ENCODE peak calls at places on chromosomes 5 and 9, in four cellular contexts. T is kidney tubule cell, I is stomach, Z is erythroblast. W is an unnamed sample.

GRCh38 chr9:136543280-136543679 is 2.6 kb downstream of the NOTCH1 start:
- DNase-seq in Z (no peak), I (no peak), T (no peak), W (no peak)

GRCh38 chr5:142527664-142528295 is 158.1 kb downstream of the FGF1 start:
- DNase-seq in Z (no peak), I (no peak), T (no peak), W (no peak)

GRCh38 chr9:124868511-124869465 is 6.9 kb downstream of the ARPC5L start:
- DNase-seq in T (peak), Z (peak), I (peak), W (peak)

GRCh38 chr9:80878556-80878955 is 810.8 kb downstream of the TLE1 start:
- DNase-seq in Z (no peak), T (no peak), I (no peak), W (no peak)

GRCh38 chr5:73380710-73381586 is 67.6 kb downstream of the FOXD1 start:
- DNase-seq in T (no peak), I (no peak), Z (no peak), W (no peak)

GRCh38 chr9:98856982-98857381 is 49.5 kb downstream of the GALNT12 start:
- DNase-seq in T (no peak), Z (no peak), I (no peak), W (no peak)

GRCh38 chr5:35884125-35884788 is 27.6 kb downstream of the IL7R start:
- DNase-seq in I (no peak), T (peak), Z (no peak), W (no peak)

GRCh38 chr5:66134407-66134843 is 9.7 kb upstream of the SREK1 start:
- DNase-seq in Z (no peak), I (no peak), T (peak), W (no peak)

GRCh38 chr9:122264360-122265264 is at the start of the genes MRRF and RBM18:
- DNase-seq in T (peak), Z (peak), I (peak), W (peak)

GRCh38 chr5:54909126-54909525 is 76.3 kb downstream of the ESM1 start:
- DNase-seq in Z (no peak), T (no peak), I (no peak), W (no peak)

GRCh38 chr5:80215523-80215922 is 40.3 kb downstream of the SERINC5 start:
- DNase-seq in Z (no peak), T (no peak), I (no peak), W (no peak)

GRCh38 chr5:55440188-55440646 is 94.5 kb downstream of the PLPP1 start:
- DNase-seq in I (no peak), T (no peak), Z (no peak), W (no peak)

GRCh38 chr5:67805666-67806348 is 409.7 kb upstream of the PIK3R1 start:
- DNase-seq in I (no peak), Z (no peak), T (no peak), W (no peak)

GRCh38 chr9:16133556-16134227 is 580.8 kb downstream of the CCDC171 start:
- DNase-seq in I (no peak), T (peak), Z (peak), W (peak)

GRCh38 chr9:68501159-68501506 is 39.5 kb downstream of the TMEM252 start:
- DNase-seq in I (no peak), T (no peak), Z (no peak), W (no peak)

W was measured in pancreas.